ENCODE peak calls at places on chromosomes 6 and 20, in eight cellular contexts. B is transverse colon, E is astrocyte, P is lower lobe of right lung, Y is IMR-90, J is upper lobe of left lung, L is substantia nigra, X is AG04450. O is an unnamed sample.

GRCh38 chr20:42604998-42605970 is 584.4 kb downstream of the PTPRT start:
- DNase-seq in E (no peak), J (no peak), Y (no peak), X (no peak), P (no peak), L (no peak), B (no peak), O (no peak)

GRCh38 chr20:39993737-39994136 is 695.3 kb downstream of the MAFB start:
- DNase-seq in L (no peak), B (no peak), J (no peak), P (no peak), E (no peak), Y (no peak), X (no peak), O (no peak)

GRCh38 chr20:9021216-9021615 is 47.7 kb upstream of the PLCB4 start:
- DNase-seq in Y (no peak), J (no peak), B (no peak), X (no peak), E (no peak), P (no peak), L (no peak), O (no peak)

GRCh38 chr6:551405-551804 is 105.5 kb downstream of the HUS1B start:
- DNase-seq in Y (peak), L (peak), J (no peak), B (no peak), E (peak), X (no peak), P (no peak), O (no peak)

GRCh38 chr6:46437671-46438221 is 53.5 kb downstream of the RCAN2 start:
- DNase-seq in E (peak), P (no peak), J (no peak), B (no peak), X (no peak), L (no peak), Y (peak), O (no peak)

GRCh38 chr6:157125531-157125930 is 197.8 kb downstream of the TMEM242 start:
- DNase-seq in L (no peak), P (no peak), J (no peak), Y (no peak), X (no peak), B (no peak), E (no peak), O (no peak)

GRCh38 chr6:150410906-150411305 is 42.1 kb downstream of the IYD start:
- DNase-seq in J (no peak), L (no peak), X (no peak), P (no peak), Y (no peak), B (no peak), E (peak), O (no peak)

GRCh38 chr6:118387921-118388701 is 160.0 kb upstream of the PLN start:
- DNase-seq in L (no peak), B (no peak), X (peak), Y (peak), J (no peak), P (no peak), E (peak), O (no peak)

GRCh38 chr6:134090591-134090990 is 38.2 kb upstream of the SLC2A12 start:
- DNase-seq in J (no peak), E (no peak), B (no peak), Y (no peak), P (no peak), L (no peak), X (no peak), O (no peak)

GRCh38 chr6:31094389-31094881 is 17.9 kb downstream of the C6orf15 start:
- DNase-seq in J (no peak), B (peak), L (no peak), X (no peak), E (no peak), Y (no peak), P (no peak), O (no peak)

DNA sequence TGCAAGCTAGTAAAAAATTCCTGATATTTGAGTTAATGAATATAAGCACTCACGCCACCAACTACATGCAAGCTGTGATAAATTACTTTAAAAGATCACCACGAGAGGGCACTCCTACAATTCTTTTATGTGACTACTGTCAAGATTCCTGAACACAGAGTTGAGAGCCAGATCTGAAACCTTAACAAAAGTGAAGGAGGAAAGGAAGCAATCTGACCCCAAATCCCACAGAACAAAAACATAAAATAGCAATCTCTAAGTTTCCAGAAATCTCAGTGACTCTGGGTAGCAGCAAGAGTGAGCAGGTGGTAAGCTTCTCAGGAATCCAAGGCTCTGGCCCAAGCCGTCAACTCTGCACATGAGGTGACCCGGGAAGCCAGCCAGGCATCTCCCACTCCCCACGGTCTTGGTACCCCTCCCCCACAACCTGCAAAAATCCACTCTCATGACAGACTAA is 55.1 kb downstream of the STAU1 start:
- DNase-seq in L (no peak), Y (peak), B (no peak), P (no peak), J (no peak), X (peak), E (peak), O (no peak)
- H3K27ac ChIP-seq in L (peak), Y (no peak), B (peak), P (peak), J (no peak), X (peak), E (no peak), O (no peak)

GRCh38 chr20:17772005-17772343 is 72.2 kb downstream of the BANF2 start:
- DNase-seq in X (no peak), B (no peak), J (no peak), E (no peak), P (no peak), Y (no peak), L (no peak), O (no peak)
- H3K27ac ChIP-seq in X (no peak), B (no peak), J (no peak), E (no peak), P (peak), Y (no peak), L (no peak), O (no peak)

DNA sequence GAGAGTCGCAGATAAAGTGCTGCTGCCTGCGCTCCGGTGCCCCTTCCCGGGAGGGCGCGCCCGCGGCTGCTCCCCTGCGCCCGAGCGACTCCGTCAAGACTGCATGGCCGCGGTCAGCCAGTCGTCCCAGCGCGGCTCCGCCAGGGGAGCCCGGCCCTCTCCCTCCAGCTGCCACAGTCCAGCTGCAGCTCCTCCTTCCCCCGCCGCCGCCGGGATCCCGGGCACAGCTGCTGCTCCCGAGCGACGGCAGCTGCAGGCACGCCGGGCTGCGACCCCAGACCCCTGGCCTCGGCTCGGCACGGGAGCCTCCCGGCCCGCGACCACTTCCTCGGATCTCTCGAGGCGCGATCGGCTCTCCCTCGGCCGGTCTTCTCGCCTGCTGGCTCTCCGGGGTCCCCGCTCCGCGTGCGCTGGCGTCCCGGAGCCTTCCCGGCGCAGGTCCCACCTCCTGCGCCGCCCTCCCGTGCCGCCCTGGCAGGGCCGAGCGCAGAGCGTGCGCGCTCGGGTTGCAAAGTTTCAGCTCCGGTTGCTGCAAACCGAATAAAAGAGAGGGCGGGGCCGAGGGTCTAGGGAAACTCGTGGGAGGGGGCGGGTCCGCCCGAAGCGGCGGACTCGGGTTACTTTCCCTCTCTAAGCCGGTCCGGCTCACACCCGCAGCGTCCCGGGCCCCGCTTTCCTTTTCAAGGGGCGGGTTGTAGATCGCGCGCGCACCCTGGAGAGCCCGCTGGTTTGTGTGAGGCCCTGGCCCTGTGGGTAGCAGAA is at the start of gene CNKSR3:
- DNase-seq in P (peak), J (peak), Y (peak), L (peak), B (peak), X (peak), E (peak), O (peak)
- H3K27ac ChIP-seq in P (peak), J (peak), Y (peak), L (peak), B (peak), X (peak), E (peak), O (peak)

GRCh38 chr6:161409353-161409752 is 135.5 kb upstream of the AGPAT4 start:
- DNase-seq in L (no peak), J (no peak), E (no peak), X (no peak), Y (no peak), B (no peak), P (no peak), O (no peak)

GRCh38 chr6:161405418-161405817 is 131.6 kb upstream of the AGPAT4 start:
- DNase-seq in J (no peak), B (no peak), P (no peak), X (no peak), E (no peak), Y (no peak), L (no peak), O (no peak)

GRCh38 chr6:161406633-161407032 is 132.8 kb upstream of the AGPAT4 start:
- DNase-seq in Y (peak), X (peak), E (peak), P (no peak), L (no peak), B (no peak), J (no peak), O (no peak)

GRCh38 chr6:161407115-161407514 is 133.3 kb upstream of the AGPAT4 start:
- DNase-seq in L (no peak), E (no peak), Y (no peak), B (no peak), P (no peak), J (no peak), X (no peak), O (no peak)

GRCh38 chr6:161407581-161407980 is 133.7 kb upstream of the AGPAT4 start:
- DNase-seq in E (peak), B (no peak), P (no peak), J (no peak), Y (peak), X (peak), L (no peak), O (no peak)
- H3K27ac ChIP-seq in E (peak), B (no peak), P (no peak), J (no peak), Y (no peak), X (peak), L (no peak), O (no peak)

GRCh38 chr6:132752255-132752654 is 5.4 kb downstream of the VNN2 start:
- DNase-seq in P (no peak), J (no peak), E (no peak), B (no peak), Y (no peak), L (no peak), X (no peak), O (no peak)

GRCh38 chr6:132751828-132752227 is 5.9 kb downstream of the VNN2 start:
- DNase-seq in Y (no peak), B (no peak), L (no peak), E (no peak), X (no peak), J (no peak), P (no peak), O (no peak)

GRCh38 chr6:132750455-132751248 is 7.1 kb downstream of the VNN2 start:
- DNase-seq in Y (no peak), B (no peak), E (no peak), P (no peak), L (no peak), J (no peak), X (no peak), O (no peak)

GRCh38 chr6:132749111-132749510 is 8.6 kb downstream of the VNN2 start:
- DNase-seq in Y (peak), P (no peak), L (no peak), B (no peak), X (no peak), E (no peak), J (no peak), O (no peak)

GRCh38 chr6:132751306-132751705 is 6.4 kb downstream of the VNN2 start:
- DNase-seq in X (no peak), J (no peak), Y (no peak), B (no peak), L (no peak), P (no peak), E (no peak), O (no peak)
- H3K27ac ChIP-seq in X (no peak), J (no peak), Y (no peak), B (no peak), L (no peak), P (no peak), E (no peak), O (no peak)

DNA sequence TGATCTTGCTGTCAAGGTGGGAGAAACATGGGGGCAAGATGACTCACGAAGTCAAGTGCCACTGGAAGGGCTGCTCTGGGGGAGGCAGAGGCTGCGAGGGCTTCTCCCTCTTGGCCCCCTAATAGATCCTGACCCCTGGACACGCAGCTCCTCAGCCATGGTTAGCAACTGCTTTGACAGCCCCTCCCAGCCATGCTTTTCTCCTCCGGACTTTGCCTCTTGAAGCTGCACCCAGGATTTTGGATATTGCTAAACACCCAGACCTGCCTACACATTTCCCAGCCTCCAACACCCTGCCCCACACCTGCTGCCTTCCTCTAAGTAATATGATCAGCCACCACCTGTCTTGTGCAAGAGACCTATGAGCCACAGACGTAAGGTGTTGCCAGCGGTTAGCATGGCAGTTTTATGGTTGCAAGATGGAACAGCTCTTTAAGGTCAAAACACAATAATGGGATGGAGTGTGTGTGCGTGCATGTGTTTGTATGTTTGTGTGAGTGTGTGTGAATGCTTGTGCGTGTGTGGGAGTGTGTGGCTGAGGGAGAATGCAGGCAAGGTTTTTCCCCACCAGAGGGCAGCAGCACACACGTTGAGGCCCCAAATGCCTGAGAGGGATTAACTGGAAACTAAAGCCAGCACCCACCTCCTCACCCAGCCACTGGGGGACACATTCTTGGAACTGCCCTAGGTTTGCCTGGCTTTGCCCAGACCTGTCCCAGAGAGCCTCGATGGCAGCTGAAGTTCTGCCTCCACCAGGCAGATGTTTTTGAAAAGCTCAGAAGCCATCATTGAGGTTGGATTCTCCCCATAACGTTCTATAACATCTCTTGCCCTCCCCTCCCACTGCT is 2.5 kb downstream of the IP6K3 start:
- DNase-seq in L (peak), B (peak), P (peak), E (peak), Y (peak), X (no peak), J (no peak), O (peak)
- H3K27ac ChIP-seq in L (peak), B (peak), P (peak), E (no peak), Y (no peak), X (no peak), J (peak), O (peak)

GRCh38 chr20:34925981-34926380 is 29.6 kb downstream of the GSS start:
- DNase-seq in X (no peak), L (no peak), J (no peak), Y (no peak), E (no peak), B (no peak), P (no peak), O (no peak)

GRCh38 chr20:34925341-34925740 is 30.3 kb downstream of the GSS start:
- DNase-seq in J (no peak), X (no peak), Y (no peak), L (no peak), B (no peak), P (no peak), E (no peak), O (no peak)

GRCh38 chr20:34928411-34928810 is 27.2 kb downstream of the GSS start:
- DNase-seq in J (no peak), P (no peak), E (no peak), L (no peak), X (no peak), B (no peak), Y (no peak), O (no peak)

GRCh38 chr20:34931771-34932170 is 23.8 kb downstream of the GSS start:
- DNase-seq in J (peak), Y (no peak), X (no peak), L (no peak), P (no peak), B (no peak), E (no peak), O (no peak)

DNA sequence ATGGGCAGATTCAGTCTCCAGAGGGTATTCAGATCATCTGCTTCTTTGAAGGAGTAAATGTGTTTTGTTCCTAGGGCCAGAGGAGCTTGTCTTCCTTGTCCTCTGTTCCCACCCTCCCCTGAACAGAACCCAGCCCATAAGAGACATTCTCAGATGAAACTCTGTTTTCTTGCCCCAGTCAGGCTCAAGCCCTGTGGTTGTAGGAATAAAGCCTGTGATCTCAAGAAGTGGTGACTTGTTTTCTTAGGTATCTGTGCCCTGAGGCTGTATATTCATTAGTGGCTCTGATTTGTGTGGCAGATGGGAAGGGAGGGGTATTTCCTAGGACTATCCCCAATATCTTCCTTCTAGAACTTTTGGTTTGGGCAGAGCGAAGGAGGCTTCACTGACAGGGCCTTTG is 27.9 kb downstream of the GSS start:
- DNase-seq in J (no peak), E (no peak), Y (peak), P (no peak), L (no peak), B (no peak), X (no peak), O (no peak)
- H3K27ac ChIP-seq in J (no peak), E (no peak), Y (no peak), P (no peak), L (no peak), B (no peak), X (no peak), O (peak)

GRCh38 chr6:167267896-167268528 is 23.1 kb upstream of the UNC93A start:
- DNase-seq in P (no peak), X (no peak), L (no peak), J (peak), E (no peak), Y (no peak), B (no peak), O (no peak)

GRCh38 chr6:167272156-167272555 is 19.0 kb upstream of the UNC93A start:
- DNase-seq in Y (no peak), P (no peak), J (no peak), B (no peak), X (no peak), L (no peak), E (no peak), O (no peak)

GRCh38 chr6:167270499-167271307 is 20.4 kb upstream of the UNC93A start:
- DNase-seq in P (no peak), J (peak), Y (no peak), L (no peak), E (no peak), B (no peak), X (no peak), O (no peak)

GRCh38 chr6:167272618-167273379 is 18.3 kb upstream of the UNC93A start:
- DNase-seq in B (no peak), J (no peak), P (no peak), E (no peak), Y (no peak), L (no peak), X (no peak), O (no peak)

DNA sequence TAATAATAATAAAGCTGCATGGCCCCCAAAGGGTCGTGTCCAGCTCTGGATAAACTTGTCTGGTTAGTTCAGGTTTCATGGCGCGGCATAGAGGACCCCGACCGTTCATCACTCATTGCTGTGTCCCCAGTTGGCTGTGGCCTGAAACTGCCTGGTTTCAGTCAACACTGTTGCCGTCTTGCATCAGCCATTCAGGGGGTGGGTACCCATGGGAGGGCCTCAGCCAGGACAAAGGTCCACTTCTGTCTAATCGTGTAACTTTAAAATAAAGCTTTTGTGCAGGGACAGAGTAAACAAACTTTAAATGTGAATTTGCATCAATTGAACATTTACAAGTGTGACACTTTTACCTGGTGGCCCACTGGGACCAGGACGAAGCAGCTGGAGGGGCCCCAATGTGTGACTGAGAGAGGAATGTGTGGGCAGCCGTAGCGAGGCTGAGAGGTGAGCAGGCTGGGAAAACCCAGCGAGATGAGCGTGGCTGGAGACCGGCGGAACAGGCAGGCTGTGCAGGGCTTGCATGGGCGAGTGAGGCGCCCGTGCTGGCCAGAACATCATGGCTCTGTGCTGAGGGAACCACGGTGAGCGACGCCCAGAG is 22.3 kb upstream of the UNC93A start:
- DNase-seq in J (peak), E (no peak), B (no peak), X (no peak), P (no peak), Y (no peak), L (no peak), O (no peak)
- H3K27ac ChIP-seq in J (no peak), E (no peak), B (no peak), X (no peak), P (no peak), Y (no peak), L (no peak), O (no peak)

O was measured in breast epithelium.